ENCODE peak calls at places on chromosomes 2 and 18, in nine cellular contexts. One of them, this sample, is unnamed.

GRCh38 chr2:58140508-58141072 is 94.0 kb downstream of the VRK2 start:
- DNase-seq in PC-3: no peak
- DNase-seq in fibroblast of lung: peak
- DNase-seq in neuronal stem cell: no peak
- DNase-seq in PC-9: no peak
- DNase-seq in GM23248: peak
- DNase-seq in IMR-90: peak
- DNase-seq in SK-N-SH: no peak
- DNase-seq in neural progenitor cell: no peak
- DNase-seq in this sample: no peak

GRCh38 chr2:66541646-66542045 is 106.7 kb downstream of the MEIS1 start:
- DNase-seq in PC-9: no peak
- DNase-seq in fibroblast of lung: no peak
- DNase-seq in PC-3: no peak
- DNase-seq in GM23248: no peak
- DNase-seq in neural progenitor cell: peak
- DNase-seq in neuronal stem cell: peak
- DNase-seq in IMR-90: no peak
- DNase-seq in SK-N-SH: no peak
- DNase-seq in this sample: no peak

GRCh38 chr2:37827455-37827854 is 97.6 kb upstream of the RMDN2 start:
- DNase-seq in GM23248: peak
- DNase-seq in neuronal stem cell: no peak
- DNase-seq in SK-N-SH: no peak
- DNase-seq in neural progenitor cell: no peak
- DNase-seq in PC-9: no peak
- DNase-seq in fibroblast of lung: no peak
- DNase-seq in IMR-90: no peak
- DNase-seq in PC-3: no peak
- DNase-seq in this sample: no peak

GRCh38 chr2:160407393-160408204 is 86.0 kb downstream of the RBMS1 start:
- DNase-seq in IMR-90: peak
- DNase-seq in PC-9: no peak
- DNase-seq in fibroblast of lung: peak
- DNase-seq in PC-3: peak
- DNase-seq in GM23248: peak
- DNase-seq in neuronal stem cell: peak
- DNase-seq in neural progenitor cell: peak
- DNase-seq in SK-N-SH: peak
- DNase-seq in this sample: no peak

GRCh38 chr2:88690591-88691338 is 708 bp upstream of the RPIA start:
- DNase-seq in GM23248: peak
- DNase-seq in SK-N-SH: peak
- DNase-seq in neural progenitor cell: no peak
- DNase-seq in neuronal stem cell: no peak
- DNase-seq in PC-9: peak
- DNase-seq in IMR-90: peak
- DNase-seq in fibroblast of lung: no peak
- DNase-seq in PC-3: peak
- DNase-seq in this sample: peak

GRCh38 chr2:215460682-215461081 is 24.8 kb upstream of the FN1 start:
- DNase-seq in neuronal stem cell: no peak
- DNase-seq in PC-9: no peak
- DNase-seq in SK-N-SH: no peak
- DNase-seq in IMR-90: peak
- DNase-seq in fibroblast of lung: peak
- DNase-seq in PC-3: peak
- DNase-seq in neural progenitor cell: no peak
- DNase-seq in GM23248: peak
- DNase-seq in this sample: no peak

GRCh38 chr2:190635781-190636180 is 13.1 kb upstream of the NAB1 start:
- DNase-seq in IMR-90: no peak
- DNase-seq in neuronal stem cell: no peak
- DNase-seq in GM23248: peak
- DNase-seq in neural progenitor cell: no peak
- DNase-seq in SK-N-SH: no peak
- DNase-seq in fibroblast of lung: no peak
- DNase-seq in PC-9: no peak
- DNase-seq in PC-3: no peak
- DNase-seq in this sample: no peak

GRCh38 chr2:168790226-168790902 is 12.1 kb upstream of the NOSTRIN start:
- DNase-seq in neuronal stem cell: no peak
- DNase-seq in neural progenitor cell: no peak
- DNase-seq in fibroblast of lung: no peak
- DNase-seq in SK-N-SH: no peak
- DNase-seq in GM23248: no peak
- DNase-seq in IMR-90: no peak
- DNase-seq in PC-9: no peak
- DNase-seq in PC-3: no peak
- DNase-seq in this sample: no peak

GRCh38 chr2:7613831-7614230 is 696.6 kb downstream of the RNF144A start:
- DNase-seq in IMR-90: no peak
- DNase-seq in GM23248: no peak
- DNase-seq in neuronal stem cell: no peak
- DNase-seq in fibroblast of lung: no peak
- DNase-seq in neural progenitor cell: no peak
- DNase-seq in PC-3: no peak
- DNase-seq in SK-N-SH: no peak
- DNase-seq in PC-9: no peak
- DNase-seq in this sample: no peak

GRCh38 chr2:17759805-17760204 is 5.9 kb downstream of the GEN1 start:
- DNase-seq in PC-9: no peak
- DNase-seq in SK-N-SH: no peak
- DNase-seq in IMR-90: no peak
- DNase-seq in neural progenitor cell: no peak
- DNase-seq in neuronal stem cell: no peak
- DNase-seq in GM23248: no peak
- DNase-seq in fibroblast of lung: no peak
- DNase-seq in PC-3: no peak
- DNase-seq in this sample: no peak

GRCh38 chr2:101790856-101791255 is 93.3 kb downstream of the MAP4K4 start:
- DNase-seq in PC-9: no peak
- DNase-seq in IMR-90: peak
- DNase-seq in PC-3: no peak
- DNase-seq in neuronal stem cell: no peak
- DNase-seq in fibroblast of lung: peak
- DNase-seq in GM23248: peak
- DNase-seq in neural progenitor cell: no peak
- DNase-seq in SK-N-SH: no peak
- DNase-seq in this sample: no peak

GRCh38 chr2:161004379-161004778 is 155.8 kb upstream of the TANK start:
- DNase-seq in PC-3: peak
- DNase-seq in SK-N-SH: peak
- DNase-seq in neuronal stem cell: no peak
- DNase-seq in IMR-90: peak
- DNase-seq in fibroblast of lung: peak
- DNase-seq in neural progenitor cell: no peak
- DNase-seq in PC-9: no peak
- DNase-seq in GM23248: peak
- DNase-seq in this sample: peak

DNA sequence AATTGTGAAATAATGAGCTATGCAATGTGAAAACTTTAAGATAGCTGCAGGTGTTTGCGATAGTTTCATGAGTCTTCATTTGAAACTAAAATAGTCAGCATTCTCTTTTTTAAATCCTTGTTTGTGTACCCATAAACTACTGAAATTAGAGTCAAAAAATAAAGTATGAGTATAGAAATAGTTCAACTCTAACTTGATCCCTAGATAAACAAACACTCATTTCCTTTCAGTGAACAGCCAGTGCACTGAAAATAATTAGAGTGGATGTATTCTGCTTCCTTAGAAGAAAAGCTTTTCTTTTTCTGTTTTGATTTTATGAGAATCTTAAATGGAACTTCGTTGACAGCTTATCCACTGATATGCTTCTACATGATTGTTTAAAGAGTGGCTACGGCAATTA is 1033.4 kb downstream of the SOCS6 start:
- DNase-seq in IMR-90: no peak
- DNase-seq in PC-3: no peak
- DNase-seq in neural progenitor cell: no peak
- DNase-seq in fibroblast of lung: no peak
- DNase-seq in GM23248: no peak
- DNase-seq in SK-N-SH: no peak
- DNase-seq in PC-9: no peak
- DNase-seq in neuronal stem cell: no peak
- DNase-seq in this sample: no peak
- H2AFZ ChIP-seq in IMR-90: no peak
- H2AFZ ChIP-seq in PC-3: no peak
- H2AFZ ChIP-seq in neural progenitor cell: no peak
- H2AFZ ChIP-seq in fibroblast of lung: no peak
- H2AFZ ChIP-seq in GM23248: no peak
- H2AFZ ChIP-seq in SK-N-SH: no peak
- H2AFZ ChIP-seq in PC-9: no peak
- H2AFZ ChIP-seq in neuronal stem cell: no peak
- H2AFZ ChIP-seq in this sample: no peak

GRCh38 chr18:2982452-2983172 is 30.3 kb downstream of the LPIN2 start:
- DNase-seq in SK-N-SH: no peak
- DNase-seq in GM23248: peak
- DNase-seq in IMR-90: no peak
- DNase-seq in fibroblast of lung: no peak
- DNase-seq in PC-3: no peak
- DNase-seq in PC-9: no peak
- DNase-seq in neuronal stem cell: no peak
- DNase-seq in neural progenitor cell: no peak
- DNase-seq in this sample: no peak

GRCh38 chr18:2983296-2983695 is 29.6 kb downstream of the LPIN2 start:
- DNase-seq in neural progenitor cell: no peak
- DNase-seq in neuronal stem cell: no peak
- DNase-seq in IMR-90: no peak
- DNase-seq in GM23248: peak
- DNase-seq in PC-9: no peak
- DNase-seq in SK-N-SH: no peak
- DNase-seq in PC-3: no peak
- DNase-seq in fibroblast of lung: no peak
- DNase-seq in this sample: no peak

GRCh38 chr18:2980607-2980923 is 32.4 kb downstream of the LPIN2 start:
- DNase-seq in IMR-90: no peak
- DNase-seq in PC-9: no peak
- DNase-seq in neuronal stem cell: no peak
- DNase-seq in PC-3: no peak
- DNase-seq in SK-N-SH: no peak
- DNase-seq in neural progenitor cell: no peak
- DNase-seq in fibroblast of lung: no peak
- DNase-seq in GM23248: no peak
- DNase-seq in this sample: no peak

GRCh38 chr18:2979871-2980606 is 32.9 kb downstream of the LPIN2 start:
- DNase-seq in PC-9: no peak
- DNase-seq in PC-3: no peak
- DNase-seq in neural progenitor cell: no peak
- DNase-seq in fibroblast of lung: no peak
- DNase-seq in GM23248: peak
- DNase-seq in SK-N-SH: no peak
- DNase-seq in neuronal stem cell: no peak
- DNase-seq in IMR-90: no peak
- DNase-seq in this sample: no peak

DNA sequence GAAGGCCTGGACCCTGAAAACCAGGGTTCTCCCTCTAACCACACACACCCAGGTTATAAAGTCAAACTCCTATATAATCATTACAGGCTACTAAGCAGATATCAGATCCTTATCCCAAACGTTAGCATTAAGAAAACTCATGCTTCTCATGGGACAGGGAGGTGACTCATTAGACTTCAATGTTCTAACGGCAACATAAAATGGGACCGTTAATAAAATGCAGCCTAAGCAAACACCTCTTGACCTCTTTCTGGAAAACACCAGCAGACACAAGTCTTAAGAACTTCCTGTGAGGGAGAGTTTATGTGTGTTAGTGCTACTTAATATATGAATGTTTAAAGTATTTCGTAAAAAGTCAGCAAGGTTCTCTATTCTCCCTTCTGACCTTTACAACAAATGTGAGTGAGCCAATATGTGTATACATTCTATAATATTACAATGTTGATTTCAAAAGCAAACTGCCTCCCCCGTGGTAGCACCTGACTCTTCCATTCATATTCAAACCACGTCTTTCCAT is 31.7 kb downstream of the LPIN2 start:
- DNase-seq in GM23248: peak
- DNase-seq in IMR-90: peak
- DNase-seq in SK-N-SH: no peak
- DNase-seq in fibroblast of lung: peak
- DNase-seq in neural progenitor cell: no peak
- DNase-seq in neuronal stem cell: no peak
- DNase-seq in PC-9: peak
- DNase-seq in PC-3: peak
- DNase-seq in this sample: no peak
- H2AFZ ChIP-seq in GM23248: peak
- H2AFZ ChIP-seq in IMR-90: no peak
- H2AFZ ChIP-seq in SK-N-SH: no peak
- H2AFZ ChIP-seq in fibroblast of lung: no peak
- H2AFZ ChIP-seq in neural progenitor cell: no peak
- H2AFZ ChIP-seq in neuronal stem cell: peak
- H2AFZ ChIP-seq in PC-9: no peak
- H2AFZ ChIP-seq in PC-3: peak
- H2AFZ ChIP-seq in this sample: no peak

GRCh38 chr2:68709421-68709911 is 25.1 kb upstream of the ARHGAP25 start:
- DNase-seq in GM23248: peak
- DNase-seq in SK-N-SH: peak
- DNase-seq in neural progenitor cell: peak
- DNase-seq in fibroblast of lung: peak
- DNase-seq in IMR-90: peak
- DNase-seq in neuronal stem cell: peak
- DNase-seq in PC-3: peak
- DNase-seq in PC-9: no peak
- DNase-seq in this sample: peak
- H2AFZ ChIP-seq in GM23248: no peak
- H2AFZ ChIP-seq in SK-N-SH: no peak
- H2AFZ ChIP-seq in neural progenitor cell: peak
- H2AFZ ChIP-seq in fibroblast of lung: no peak
- H2AFZ ChIP-seq in IMR-90: peak
- H2AFZ ChIP-seq in neuronal stem cell: peak
- H2AFZ ChIP-seq in PC-3: peak
- H2AFZ ChIP-seq in PC-9: no peak
- H2AFZ ChIP-seq in this sample: peak

DNA sequence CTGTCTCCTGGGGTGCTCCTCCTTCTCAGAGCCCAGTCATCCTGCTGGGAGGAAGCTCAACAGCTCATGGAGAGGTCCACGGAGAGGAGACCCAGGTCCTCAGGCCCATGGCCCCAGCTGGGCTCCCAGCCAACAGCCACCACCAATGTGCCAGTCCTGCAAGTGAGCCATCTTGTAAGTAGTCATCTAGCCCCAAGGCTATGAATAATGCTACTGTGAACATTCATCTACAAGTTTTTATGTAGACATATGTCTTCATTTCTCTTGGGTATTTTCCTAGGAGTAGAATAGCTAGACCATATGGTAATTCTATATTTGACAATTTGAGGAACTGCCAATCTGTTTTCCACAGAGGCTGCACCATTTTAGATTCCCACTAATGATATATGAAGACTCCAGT is 166.1 kb downstream of the MTCL1 start:
- DNase-seq in neural progenitor cell: no peak
- DNase-seq in GM23248: peak
- DNase-seq in SK-N-SH: no peak
- DNase-seq in PC-9: peak
- DNase-seq in fibroblast of lung: no peak
- DNase-seq in IMR-90: no peak
- DNase-seq in neuronal stem cell: no peak
- DNase-seq in PC-3: peak
- DNase-seq in this sample: no peak
- H2AFZ ChIP-seq in neural progenitor cell: no peak
- H2AFZ ChIP-seq in GM23248: no peak
- H2AFZ ChIP-seq in SK-N-SH: no peak
- H2AFZ ChIP-seq in PC-9: no peak
- H2AFZ ChIP-seq in fibroblast of lung: no peak
- H2AFZ ChIP-seq in IMR-90: no peak
- H2AFZ ChIP-seq in neuronal stem cell: no peak
- H2AFZ ChIP-seq in PC-3: no peak
- H2AFZ ChIP-seq in this sample: no peak